ENCODE peak calls at places on chromosome 14, in seven cellular contexts. O is lower lobe of right lung, B is A549, U is fibroblast of lung, M is foreskin fibroblast, E is endodermal cell, D is bronchial epithelial cell. S is an unnamed sample.

GRCh38 chr14:24272442-24272841 is 1.0 kb upstream of the RABGGTA start:
- DNase-seq in O (no peak), B (no peak), U (no peak), M (no peak), E (no peak), D (no peak), S (no peak)

GRCh38 chr14:54444003-54444402 is 2.8 kb upstream of the CNIH1 start:
- DNase-seq in O (no peak), B (no peak), U (no peak), M (peak; percentile 58), E (no peak), D (no peak), S (no peak)

GRCh38 chr14:103391048-103391447 is 5.8 kb downstream of the MARK3 start:
- DNase-seq in O (no peak), B (peak; percentile 41), U (peak; percentile 87), M (peak; percentile 82), E (no peak), D (peak; percentile 57), S (peak; percentile 63)

GRCh38 chr14:29630566-29631160 is 297.0 kb downstream of the PRKD1 start:
- DNase-seq in O (no peak), B (no peak), U (peak; percentile 20), M (peak; percentile 5), E (no peak), D (peak; percentile 79), S (no peak)

GRCh38 chr14:81096656-81097055 is 124.1 kb downstream of the GTF2A1 start:
- DNase-seq in O (no peak), B (no peak), U (no peak), M (no peak), E (no peak), D (no peak), S (no peak)

GRCh38 chr14:48937796-48938195 is 648.4 kb downstream of the RPS29 start:
- DNase-seq in O (no peak), B (no peak), U (no peak), M (no peak), E (no peak), D (no peak), S (no peak)

GRCh38 chr14:34247605-34248004 is 214.4 kb downstream of the SPTSSA start:
- DNase-seq in O (no peak), B (no peak), U (no peak), M (no peak), E (no peak), D (no peak), S (no peak)

GRCh38 chr14:54857830-54858269 is 44.8 kb downstream of the GCH1 start:
- DNase-seq in O (no peak), B (no peak), U (no peak), M (no peak), E (no peak), D (no peak), S (peak; percentile 57)

GRCh38 chr14:37583358-37584210 is 11.5 kb downstream of the FOXA1 start:
- DNase-seq in O (peak; percentile 72), B (no peak), U (no peak), M (no peak), E (peak; percentile 68), D (no peak), S (no peak)

GRCh38 chr14:69879175-69880047 is at the start of gene SMOC1:
- DNase-seq in O (no peak), B (peak; percentile 90), U (peak; percentile 71), M (peak; percentile 84), E (peak; percentile 94), D (peak; percentile 55), S (peak; percentile 57)

GRCh38 chr14:74616507-74616906 is 4.5 kb upstream of the LTBP2 start:
- DNase-seq in O (no peak), B (peak; percentile 46), U (peak; percentile 74), M (peak; percentile 96), E (peak; percentile 55), D (peak; percentile 95), S (no peak)

GRCh38 chr14:93005135-93005813 is 82.3 kb downstream of the CHGA start:
- DNase-seq in O (no peak), B (no peak), U (no peak), M (peak; percentile 21), E (no peak), D (no peak), S (no peak)

GRCh38 chr14:90487031-90487430 is 90.2 kb downstream of the CALM1 start:
- DNase-seq in O (no peak), B (no peak), U (no peak), M (peak; percentile 14), E (no peak), D (no peak), S (no peak)

GRCh38 chr14:22987291-22987690 is 4.9 kb upstream of the AJUBA start:
- DNase-seq in O (no peak), B (no peak), U (no peak), M (no peak), E (no peak), D (no peak), S (no peak)

GRCh38 chr14:103630364-103631108 is 1.5 kb downstream of the KLC1 start:
- DNase-seq in O (no peak), B (no peak), U (no peak), M (peak; percentile 42), E (no peak), D (peak; percentile 49), S (no peak)

DNA sequence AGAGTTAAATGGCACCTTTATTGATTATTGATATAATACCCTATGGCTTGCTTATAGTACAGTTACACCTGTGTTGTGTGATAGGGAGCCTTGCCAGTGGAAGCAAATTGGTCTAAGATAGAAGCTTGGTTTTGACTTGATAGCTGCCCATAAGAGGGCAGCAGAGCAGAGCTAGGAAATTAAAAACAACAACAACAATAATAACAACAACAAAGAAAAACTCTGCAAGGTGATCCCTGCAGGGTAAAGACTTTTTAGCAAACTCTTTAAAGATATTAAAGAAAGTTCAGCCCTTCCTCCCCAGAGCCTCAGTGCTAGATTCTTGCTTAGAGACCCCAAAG is 18.0 kb upstream of the RNASE10 start:
- DNase-seq in O (no peak), B (no peak), U (no peak), M (no peak), E (no peak), D (no peak), S (no peak)
- TF ChIP-seq CTCF in O (no peak), B (no peak), U (no peak), M (no peak), E (peak; percentile 57), D (peak; percentile 23), S (peak; percentile 15)

DNA sequence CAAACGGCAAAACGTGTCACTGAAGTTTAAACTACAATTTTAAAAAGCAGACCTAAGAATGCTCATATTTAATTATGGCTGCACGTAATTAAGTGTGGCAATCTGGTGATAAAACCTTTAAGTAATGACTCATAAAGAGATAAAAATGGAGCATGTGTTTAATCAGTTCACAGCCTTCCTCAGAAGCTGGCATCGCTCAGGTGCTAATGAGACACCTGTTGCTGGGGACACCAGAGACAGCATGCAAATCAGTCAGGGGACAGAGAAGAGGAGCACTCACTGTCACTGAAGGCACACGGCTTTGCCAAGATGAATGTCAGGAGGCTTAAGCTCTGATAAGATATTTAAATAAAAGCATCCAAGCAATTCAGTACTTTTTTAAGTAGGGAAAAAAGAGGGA is 840.3 kb downstream of the GALC start:
- DNase-seq in O (no peak), B (no peak), U (no peak), M (no peak), E (peak; percentile 65), D (no peak), S (no peak)
- H3K4me3 ChIP-seq in O (no peak overlapping the region), B (no peak overlapping the region), U (no peak overlapping the region), M (no peak overlapping the region), E (no peak overlapping the region), D (no peak overlapping the region), S (no peak overlapping the region)

DNA sequence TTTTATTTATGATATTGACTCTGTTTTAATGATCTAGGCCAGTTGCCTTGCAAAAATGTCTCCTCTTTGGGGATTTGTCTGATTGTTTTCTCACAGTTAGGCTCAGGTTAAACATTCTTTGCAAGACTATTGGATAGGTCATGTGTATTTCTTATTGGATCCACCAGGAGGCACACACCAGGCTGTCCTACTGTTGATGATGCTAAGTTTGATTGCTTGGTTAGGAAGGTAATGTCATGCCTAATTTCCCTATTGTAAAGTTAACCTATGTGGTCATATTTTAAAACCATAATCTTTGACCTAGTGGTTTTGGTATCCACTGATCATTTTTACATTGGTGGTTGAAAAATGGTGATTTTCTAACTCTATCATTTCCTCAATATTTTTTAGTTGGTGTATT is 137.1 kb downstream of the BRMS1L start:
- DNase-seq in O (no peak), B (peak; percentile 10), U (no peak), M (no peak), E (no peak), D (peak; percentile 36), S (peak; percentile 58)
- TF ChIP-seq CTCF in O (peak; percentile 8), B (peak; percentile 14), U (peak; percentile 11), M (no peak), E (peak; percentile 79), D (peak; percentile 50), S (peak; percentile 40)

DNA sequence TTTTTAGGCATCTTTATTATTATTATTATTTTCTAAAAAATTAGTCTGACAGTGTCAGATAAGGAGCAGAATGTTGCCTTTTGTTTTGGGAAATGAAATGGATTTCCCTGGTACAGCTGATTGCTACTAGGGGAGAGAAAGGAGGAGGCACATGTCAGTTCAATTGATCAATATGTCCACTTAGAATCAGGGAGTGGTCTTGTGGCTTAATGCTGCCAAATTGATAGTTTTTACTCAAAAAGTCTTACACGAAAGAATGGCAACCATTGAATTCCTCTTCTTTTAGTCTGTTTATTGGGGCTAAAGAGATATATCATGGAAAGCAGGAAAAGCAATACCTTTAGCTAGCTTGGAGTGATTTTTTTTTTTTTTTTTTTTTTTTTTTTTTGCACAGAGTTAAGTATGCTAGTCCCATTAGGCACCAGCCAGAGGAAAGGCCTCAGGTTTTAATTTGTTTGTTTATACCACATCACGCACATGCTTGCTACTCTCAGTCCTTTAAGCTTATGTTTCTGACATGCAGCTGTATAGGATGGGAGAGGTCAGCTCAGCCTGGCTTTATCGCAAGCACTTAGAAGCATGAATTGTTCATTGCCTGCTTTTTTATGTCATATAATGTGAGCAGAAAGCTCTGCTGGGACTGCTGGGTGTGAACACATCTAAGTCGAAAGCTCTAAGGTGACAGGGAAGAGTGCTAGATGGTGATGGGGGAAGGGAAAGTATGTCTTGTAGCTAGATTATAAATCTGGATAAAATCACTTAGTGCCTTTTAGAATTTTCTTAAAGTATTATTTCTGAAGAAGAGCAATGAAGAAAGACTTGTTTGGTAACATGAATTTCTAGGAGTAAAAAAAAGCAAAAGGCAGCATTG is 1.5 kb downstream of the AKAP6 start:
- DNase-seq in O (no peak), B (no peak), U (no peak), M (no peak), E (no peak), D (no peak), S (no peak)
- H3K4me3 ChIP-seq in O (no peak overlapping the region), B (no peak overlapping the region), U (no peak overlapping the region), M (no peak overlapping the region), E (no peak overlapping the region), D (no peak overlapping the region), S (no peak overlapping the region)